ENCODE peak calls at places on chromosomes 13 and 19, in ten cellular contexts. O is hypothalamus; M is type B pancreatic cell; T is lower leg skin; Y is stimulated activated CD8-positive, alpha-beta memory T cell treated with anti-CD3 and anti-CD28 coated beads, Interleukin-7, amount 100 ng/mL, for 24 hours; U is neural crest cell; X is bronchial epithelial cell; Z is activated naive CD4-positive, alpha-beta T cell treated with anti-CD3 and anti-CD28 coated beads for 36 hours; W is activated CD4-positive, alpha-beta T cell treated with anti-CD3 and anti-CD28 coated beads, Interleukin-2, amount 50 U/mL, for 1 hour; P is AG08395. C is an unnamed sample.
A peak's percentile ranks its signal among the peaks of the same experiment; 100 is the strongest.

GRCh38 chr13:22211876-22212275 is 541.0 kb downstream of the FGF9 start:
- DNase-seq in O (no peak), M (no peak), T (no peak), Y (no peak), U (no peak), X (no peak), Z (no peak), W (no peak), P (no peak), C (no peak)

GRCh38 chr19:28136796-28137195 is 1076.2 kb downstream of the UQCRFS1 start:
- DNase-seq in O (no peak), M (no peak), T (no peak), Y (no peak), U (no peak), X (no peak), Z (no peak), W (no peak), P (no peak), C (no peak)

GRCh38 chr19:6680141-6680540 is 10.2 kb upstream of the TNFSF14 start:
- DNase-seq in O (no peak), M (no peak), T (no peak), Y (no peak), U (no peak), X (peak; percentile 38), Z (no peak), W (no peak), P (no peak), C (no peak)

GRCh38 chr13:45121421-45121820 is 1.1 kb downstream of the GTF2F2 start:
- DNase-seq in O (no peak), M (no peak), T (no peak), Y (no peak), U (no peak), X (peak; percentile 41), Z (no peak), W (no peak), P (peak; percentile 28), C (no peak)

GRCh38 chr19:53980553-53981407 is 10.7 kb upstream of the CACNG6 start:
- DNase-seq in O (no peak), M (no peak), T (no peak), Y (no peak), U (no peak), X (no peak), Z (no peak), W (no peak), P (no peak), C (peak; percentile 91)

GRCh38 chr19:38944981-38945506 is 14.3 kb downstream of the MRPS12 start:
- DNase-seq in O (no peak), M (no peak), T (no peak), Y (no peak), U (no peak), X (no peak), Z (no peak), W (no peak), P (no peak), C (no peak)

GRCh38 chr13:95530178-95530577 is 22.3 kb upstream of the CLDN10 start:
- DNase-seq in O (no peak), M (no peak), T (no peak), Y (no peak), U (no peak), X (peak; percentile 97), Z (no peak), W (no peak), P (no peak), C (no peak)

GRCh38 chr13:78376822-78377221 is 226.5 kb downstream of the POU4F1 start:
- DNase-seq in O (no peak), M (no peak), T (no peak), Y (no peak), U (no peak), X (no peak), Z (no peak), W (no peak), P (no peak), C (no peak)

GRCh38 chr19:44694184-44694579 is 4.8 kb upstream of the CEACAM16 start:
- DNase-seq in O (no peak), M (no peak), T (no peak), Y (no peak), U (no peak), X (no peak), Z (peak; percentile 66), W (peak; percentile 14), P (no peak), C (no peak)

GRCh38 chr19:2271516-2272103 is 10.4 kb downstream of the PEAK3 start:
- DNase-seq in O (no peak), M (no peak), T (no peak), Y (no peak), U (no peak), X (peak; percentile 46), Z (no peak), W (no peak), P (peak; percentile 83), C (peak; percentile 61)

GRCh38 chr13:74866151-74866550 is 615.8 kb downstream of the TBC1D4 start:
- DNase-seq in O (no peak), M (no peak), T (no peak), Y (no peak), U (no peak), X (no peak), Z (no peak), W (no peak), P (no peak), C (no peak)

GRCh38 chr13:52707375-52707774 is 32.2 kb downstream of the CNMD start:
- DNase-seq in O (no peak), M (no peak), T (no peak), Y (no peak), U (no peak), X (no peak), Z (no peak), W (no peak), P (no peak), C (no peak)